ENCODE peak calls at places on chromosomes 16 and 17, in six cellular contexts. U is mesothelial cell of epicardium; M is HT-29; R is retina; Q is stimulated activated CD4-positive, alpha-beta T cell treated with anti-CD3 and anti-CD28 coated beads, Interleukin-4, amount 100 ng/mL, for 24 hours; C is posterior vena cava. X is an unnamed sample.

GRCh38 chr16:22373662-22374310 is 633 bp downstream of the CDR2 start:
- DNase-seq in C (peak; percentile 83), R (peak; percentile 84), Q (peak; percentile 34), U (peak; percentile 66), M (peak; percentile 47), X (peak; percentile 17)

GRCh38 chr16:24921229-24921628 is 75.5 kb downstream of the SLC5A11 start:
- DNase-seq in M (no peak), Q (no peak), R (no peak), C (no peak), U (no peak), X (no peak)

GRCh38 chr17:11244781-11245180 is 3.8 kb downstream of the SHISA6 start:
- DNase-seq in M (no peak), Q (no peak), U (no peak), C (no peak), R (no peak), X (no peak)

GRCh38 chr16:78485899-78486221 is 386.4 kb downstream of the WWOX start:
- DNase-seq in M (no peak), U (no peak), C (no peak), R (no peak), Q (no peak), X (no peak)

GRCh38 chr17:51720439-51720838 is 438.1 kb downstream of the CA10 start:
- DNase-seq in U (no peak), R (no peak), Q (no peak), C (no peak), M (no peak), X (no peak)

GRCh38 chr17:75641343-75641742 is 8.1 kb downstream of the SMIM5 start:
- DNase-seq in M (no peak), R (no peak), C (no peak), Q (no peak), U (no peak), X (no peak)

GRCh38 chr17:72408122-72408382 is 287.2 kb downstream of the SOX9 start:
- DNase-seq in C (no peak), M (no peak), U (no peak), Q (no peak), R (no peak), X (no peak)

GRCh38 chr16:13863075-13863765 is 56.7 kb upstream of the ERCC4 start:
- DNase-seq in Q (no peak), M (no peak), C (no peak), U (no peak), R (no peak), X (no peak)

GRCh38 chr16:55543470-55543869 is 23.0 kb upstream of the CAPNS2 start:
- DNase-seq in C (no peak), Q (no peak), M (peak; percentile 64), U (no peak), R (peak; percentile 3), X (no peak)

GRCh38 chr16:6725634-6726331 is 606.9 kb upstream of the RBFOX1 start:
- DNase-seq in Q (no peak), M (no peak), R (no peak), U (no peak), C (no peak), X (no peak)

GRCh38 chr16:68386628-68387027 is 61.7 kb downstream of the SMPD3 start:
- DNase-seq in R (no peak), M (peak; percentile 26), U (no peak), Q (no peak), C (no peak), X (no peak)

GRCh38 chr16:8936421-8936820 is 27.3 kb downstream of the USP7 start:
- DNase-seq in Q (peak; percentile 86), U (no peak), C (no peak), R (no peak), M (peak; percentile 51), X (peak; percentile 41)

GRCh38 chr17:4900231-4901107 is 1.1 kb downstream of the C17orf107 start:
- DNase-seq in R (peak; percentile 80), U (no peak), M (no peak), C (no peak), Q (peak; percentile 43), X (peak; percentile 59)

GRCh38 chr17:73203788-73204479 is 11.1 kb downstream of the COG1 start:
- DNase-seq in Q (peak; percentile 10), R (no peak), U (no peak), M (no peak), C (peak; percentile 49), X (peak; percentile 34)

GRCh38 chr16:24863582-24864437 is 18.0 kb downstream of the SLC5A11 start:
- DNase-seq in M (no peak), U (no peak), Q (no peak), C (no peak), R (no peak), X (no peak)

GRCh38 chr17:30021708-30022317 is 80.4 kb downstream of the EFCAB5 start:
- DNase-seq in M (peak; percentile 69), Q (peak; percentile 32), U (no peak), C (no peak), R (peak; percentile 7), X (no peak)

GRCh38 chr17:76102944-76103273 is 678 bp downstream of the EXOC7 start:
- DNase-seq in R (no peak), M (no peak), U (no peak), Q (no peak), C (no peak), X (no peak)

GRCh38 chr17:82317394-82318168 is at the start of gene CD7:
- DNase-seq in R (no peak), Q (peak; percentile 66), C (no peak), U (no peak), M (no peak), X (peak; percentile 46)

GRCh38 chr16:69917739-69918138 is 33.4 kb upstream of the CLEC18A start:
- DNase-seq in R (no peak), M (no peak), C (no peak), U (peak; percentile 54), Q (no peak), X (no peak)

GRCh38 chr17:73609078-73609477 is 35.2 kb downstream of the SDK2 start:
- DNase-seq in Q (no peak), M (no peak), U (no peak), R (no peak), C (no peak), X (no peak)